ENCODE peak calls at places on chromosomes 13 and 19, in six cellular contexts. One of them, this sample, is unnamed. For H3K4me1 and H3K9me3, the result is how much of the 10 kb centered on the place peaks cover.

GRCh38 chr13:111602874-111603273 is 282.4 kb downstream of the TEX29 start:
- DNase-seq in colonic mucosa: no peak
- DNase-seq in neural progenitor cell: no peak
- DNase-seq in K562: no peak
- DNase-seq in fibroblast of lung: no peak
- DNase-seq in H9: peak
- DNase-seq in this sample: no peak

GRCh38 chr19:40134866-40135265 is 44.1 kb upstream of the ZNF780A start:
- DNase-seq in H9: no peak
- DNase-seq in K562: no peak
- DNase-seq in neural progenitor cell: peak
- DNase-seq in fibroblast of lung: no peak
- DNase-seq in colonic mucosa: no peak
- DNase-seq in this sample: no peak

GRCh38 chr19:4577020-4577782 is 17.7 kb upstream of the SEMA6B start:
- DNase-seq in neural progenitor cell: no peak
- DNase-seq in colonic mucosa: no peak
- DNase-seq in fibroblast of lung: no peak
- DNase-seq in H9: peak
- DNase-seq in K562: peak
- DNase-seq in this sample: no peak

GRCh38 chr13:31518666-31519065 is 220.7 kb upstream of the RXFP2 start:
- DNase-seq in H9: no peak
- DNase-seq in K562: no peak
- DNase-seq in fibroblast of lung: no peak
- DNase-seq in neural progenitor cell: no peak
- DNase-seq in colonic mucosa: no peak
- DNase-seq in this sample: no peak

GRCh38 chr19:6521718-6522646 is 8.8 kb upstream of the TNFSF9 start:
- DNase-seq in neural progenitor cell: no peak
- DNase-seq in colonic mucosa: no peak
- DNase-seq in K562: peak
- DNase-seq in H9: no peak
- DNase-seq in fibroblast of lung: no peak
- DNase-seq in this sample: peak

GRCh38 chr13:97015661-97016350 is 21.5 kb upstream of the OXGR1 start:
- DNase-seq in K562: no peak
- DNase-seq in colonic mucosa: no peak
- DNase-seq in neural progenitor cell: no peak
- DNase-seq in H9: no peak
- DNase-seq in fibroblast of lung: no peak
- DNase-seq in this sample: no peak

GRCh38 chr19:52993342-52994178 is 20.2 kb upstream of the ERVV-1 start:
- DNase-seq in colonic mucosa: peak
- DNase-seq in K562: peak
- DNase-seq in fibroblast of lung: peak
- DNase-seq in neural progenitor cell: peak
- DNase-seq in H9: peak
- DNase-seq in this sample: peak

GRCh38 chr19:1074512-1075283 is 7.7 kb downstream of the ARHGAP45 start:
- DNase-seq in fibroblast of lung: no peak
- DNase-seq in H9: no peak
- DNase-seq in neural progenitor cell: no peak
- DNase-seq in K562: peak
- DNase-seq in colonic mucosa: peak
- DNase-seq in this sample: peak

GRCh38 chr13:46265292-46265691 is 53.6 kb downstream of the LRRC63 start:
- DNase-seq in neural progenitor cell: no peak
- DNase-seq in colonic mucosa: no peak
- DNase-seq in K562: no peak
- DNase-seq in fibroblast of lung: no peak
- DNase-seq in H9: no peak
- DNase-seq in this sample: no peak

GRCh38 chr19:17243854-17244617 is 1.7 kb downstream of the NR2F6 start:
- DNase-seq in colonic mucosa: peak
- DNase-seq in neural progenitor cell: peak
- DNase-seq in H9: peak
- DNase-seq in K562: peak
- DNase-seq in fibroblast of lung: peak
- DNase-seq in this sample: no peak

GRCh38 chr19:54470991-54471782 is 1.9 kb downstream of the CDC42EP5 start:
- DNase-seq in fibroblast of lung: no peak
- DNase-seq in H9: peak
- DNase-seq in K562: no peak
- DNase-seq in colonic mucosa: peak
- DNase-seq in neural progenitor cell: peak
- DNase-seq in this sample: no peak

GRCh38 chr19:6740589-6741348 is 1.3 kb downstream of the TRIP10 start:
- DNase-seq in H9: peak
- DNase-seq in neural progenitor cell: peak
- DNase-seq in K562: peak
- DNase-seq in fibroblast of lung: peak
- DNase-seq in colonic mucosa: peak
- DNase-seq in this sample: peak

GRCh38 chr19:39842693-39843435 is 3.3 kb downstream of the FBL start:
- DNase-seq in colonic mucosa: no peak
- DNase-seq in fibroblast of lung: no peak
- DNase-seq in H9: no peak
- DNase-seq in neural progenitor cell: no peak
- DNase-seq in K562: no peak
- DNase-seq in this sample: no peak

GRCh38 chr13:30819136-30819875 is 84.0 kb downstream of the ALOX5AP start:
- DNase-seq in fibroblast of lung: no peak
- DNase-seq in neural progenitor cell: no peak
- DNase-seq in H9: no peak
- DNase-seq in colonic mucosa: no peak
- DNase-seq in K562: no peak
- DNase-seq in this sample: no peak

GRCh38 chr13:98033277-98034247 is 80.1 kb downstream of the IPO5 start:
- DNase-seq in colonic mucosa: no peak
- DNase-seq in H9: no peak
- DNase-seq in K562: no peak
- DNase-seq in neural progenitor cell: peak
- DNase-seq in fibroblast of lung: peak
- DNase-seq in this sample: no peak

GRCh38 chr19:35404879-35405622 is 34.2 kb downstream of the GPR42 start:
- DNase-seq in colonic mucosa: no peak
- DNase-seq in fibroblast of lung: peak
- DNase-seq in neural progenitor cell: peak
- DNase-seq in K562: peak
- DNase-seq in H9: no peak
- DNase-seq in this sample: no peak

GRCh38 chr13:87669379-87669978 is 1.7 kb upstream of the SLITRK5 start:
- DNase-seq in H9: peak
- DNase-seq in fibroblast of lung: peak
- DNase-seq in K562: peak
- DNase-seq in neural progenitor cell: peak
- DNase-seq in colonic mucosa: no peak
- DNase-seq in this sample: peak

GRCh38 chr13:33610471-33611015 is 207.4 kb upstream of the RFC3 start:
- DNase-seq in neural progenitor cell: peak
- DNase-seq in colonic mucosa: peak
- DNase-seq in K562: no peak
- DNase-seq in fibroblast of lung: no peak
- DNase-seq in H9: peak
- DNase-seq in this sample: no peak

GRCh38 chr13:20969182-20969581 is 66.6 kb upstream of the XPO4 start:
- DNase-seq in neural progenitor cell: no peak
- DNase-seq in fibroblast of lung: peak
- DNase-seq in K562: no peak
- DNase-seq in colonic mucosa: no peak
- DNase-seq in H9: no peak
- DNase-seq in this sample: no peak

GRCh38 chr13:73702419-73703071 is 431.7 kb downstream of the KLF12 start:
- DNase-seq in K562: no peak
- DNase-seq in fibroblast of lung: no peak
- DNase-seq in neural progenitor cell: no peak
- DNase-seq in colonic mucosa: no peak
- DNase-seq in H9: no peak
- DNase-seq in this sample: peak

GRCh38 chr13:68369739-68370138 is 1139.6 kb upstream of the PCDH9 start:
- DNase-seq in H9: no peak
- DNase-seq in colonic mucosa: no peak
- DNase-seq in K562: no peak
- DNase-seq in neural progenitor cell: no peak
- DNase-seq in fibroblast of lung: no peak
- DNase-seq in this sample: no peak

GRCh38 chr19:51131780-51132680 is 7.3 kb downstream of the SIGLEC9 start:
- DNase-seq in neural progenitor cell: peak
- DNase-seq in fibroblast of lung: peak
- DNase-seq in H9: no peak
- DNase-seq in colonic mucosa: peak
- DNase-seq in K562: peak
- DNase-seq in this sample: no peak

DNA sequence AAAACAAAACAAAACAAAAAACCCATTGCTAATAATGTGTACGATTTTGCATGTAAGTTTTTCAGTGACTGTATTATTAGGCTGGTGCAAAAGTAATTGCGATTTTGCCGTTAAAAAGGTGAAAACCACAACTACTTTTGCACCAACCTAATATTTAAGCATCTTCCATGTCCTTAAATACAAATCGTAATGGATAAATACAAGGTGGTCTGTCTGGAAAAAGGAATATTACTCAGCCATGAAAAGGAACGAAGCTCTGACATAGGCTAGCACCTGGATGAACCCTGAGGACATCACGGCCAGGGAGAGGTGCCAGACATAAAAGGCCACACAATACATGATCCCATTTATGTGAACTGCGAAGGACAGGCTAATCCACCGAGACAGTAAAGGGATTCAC is 33.2 kb downstream of the GADD45B start:
- DNase-seq in neural progenitor cell: no peak
- DNase-seq in fibroblast of lung: no peak
- DNase-seq in H9: no peak
- DNase-seq in K562: no peak
- DNase-seq in colonic mucosa: no peak
- DNase-seq in this sample: no peak
- H3K4me1 ChIP-seq in neural progenitor cell: under half
- H3K4me1 ChIP-seq in fibroblast of lung: under half
- H3K4me1 ChIP-seq in H9: under half
- H3K4me1 ChIP-seq in K562: under half
- H3K4me1 ChIP-seq in colonic mucosa: under half
- H3K4me1 ChIP-seq in this sample: under half

DNA sequence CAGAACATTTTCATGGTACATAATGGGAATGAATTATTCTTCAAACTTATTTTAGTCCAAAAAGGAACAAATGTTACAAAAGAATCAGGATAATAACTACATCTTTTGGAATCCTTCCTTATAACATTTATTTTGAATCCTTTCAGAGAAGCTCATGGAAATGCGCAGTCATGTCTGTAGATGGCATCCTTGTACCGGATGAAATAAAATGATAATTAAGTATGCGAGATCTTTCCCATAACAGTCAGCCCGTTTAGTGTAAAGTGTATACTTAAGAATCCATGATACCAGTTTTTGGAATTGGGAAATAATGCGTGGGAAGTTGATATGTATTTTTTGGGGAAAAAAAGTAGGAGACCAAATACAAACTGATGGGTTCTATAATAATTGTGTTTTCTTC is 418.8 kb downstream of the GPC5 start:
- DNase-seq in fibroblast of lung: peak
- DNase-seq in colonic mucosa: no peak
- DNase-seq in H9: no peak
- DNase-seq in neural progenitor cell: no peak
- DNase-seq in K562: peak
- DNase-seq in this sample: no peak
- H3K9me3 ChIP-seq in fibroblast of lung: under half
- H3K9me3 ChIP-seq in colonic mucosa: under half
- H3K9me3 ChIP-seq in H9: under half
- H3K9me3 ChIP-seq in neural progenitor cell: under half
- H3K9me3 ChIP-seq in K562: under half
- H3K9me3 ChIP-seq in this sample: under half

DNA sequence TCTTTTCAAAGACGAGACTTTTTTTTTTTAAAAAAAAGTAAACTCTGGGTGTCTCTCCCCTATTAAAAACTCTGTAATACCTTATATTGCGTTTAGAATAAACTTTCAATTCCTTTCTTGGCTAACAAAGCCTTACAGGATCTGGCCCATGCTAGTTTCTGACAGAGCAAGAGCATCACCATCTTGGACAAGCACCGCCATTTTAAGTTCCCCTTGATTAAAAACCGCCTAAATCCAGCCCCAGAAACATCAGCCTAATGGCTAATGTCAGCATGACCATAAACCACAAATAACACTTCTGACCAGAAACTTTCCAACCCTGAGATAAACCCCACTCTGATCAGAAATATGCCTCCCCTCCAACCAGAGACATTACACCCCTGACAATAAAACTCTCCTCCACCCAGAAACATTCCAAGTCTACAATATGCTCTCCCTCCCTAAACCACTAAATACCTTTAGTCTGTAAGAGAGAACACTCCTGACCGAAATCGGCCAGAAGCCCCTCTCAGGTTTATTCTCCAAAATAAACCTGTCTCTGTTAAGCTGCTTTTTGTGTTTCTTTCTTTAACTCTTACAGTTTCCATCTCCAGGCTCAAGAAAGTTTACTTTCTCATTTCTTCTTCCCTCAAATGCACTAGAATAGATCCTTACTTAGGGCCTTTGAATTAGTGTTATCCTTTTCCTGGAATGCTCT is 1.6 kb upstream of the AKAP11 start:
- DNase-seq in neural progenitor cell: no peak
- DNase-seq in colonic mucosa: no peak
- DNase-seq in K562: no peak
- DNase-seq in H9: no peak
- DNase-seq in fibroblast of lung: no peak
- DNase-seq in this sample: no peak
- H3K9ac ChIP-seq in neural progenitor cell: no peak
- H3K9ac ChIP-seq in colonic mucosa: no peak
- H3K9ac ChIP-seq in K562: no peak
- H3K9ac ChIP-seq in H9: no peak
- H3K9ac ChIP-seq in fibroblast of lung: no peak
- H3K9ac ChIP-seq in this sample: peak

GRCh38 chr13:77537302-77537919 is 1.9 kb downstream of the SCEL start:
- DNase-seq in K562: no peak
- DNase-seq in H9: no peak
- DNase-seq in colonic mucosa: no peak
- DNase-seq in fibroblast of lung: no peak
- DNase-seq in neural progenitor cell: no peak
- DNase-seq in this sample: no peak
- H3K4me1 ChIP-seq in K562: under half
- H3K4me1 ChIP-seq in H9: under half
- H3K4me1 ChIP-seq in colonic mucosa: under half
- H3K4me1 ChIP-seq in fibroblast of lung: under half
- H3K4me1 ChIP-seq in neural progenitor cell: under half
- H3K4me1 ChIP-seq in this sample: under half

GRCh38 chr19:56725829-56726424 is 54.4 kb upstream of the ZNF835 start:
- DNase-seq in neural progenitor cell: no peak
- DNase-seq in colonic mucosa: no peak
- DNase-seq in H9: no peak
- DNase-seq in fibroblast of lung: peak
- DNase-seq in K562: no peak
- DNase-seq in this sample: peak
- H3K9me3 ChIP-seq in neural progenitor cell: under half
- H3K9me3 ChIP-seq in colonic mucosa: under half
- H3K9me3 ChIP-seq in H9: half or more
- H3K9me3 ChIP-seq in fibroblast of lung: under half
- H3K9me3 ChIP-seq in K562: under half
- H3K9me3 ChIP-seq in this sample: under half